ENCODE peak calls at places on chromosomes 12 and 14, in ten cellular contexts. K is suprapubic skin, N is stomach, L is IMR-90, G is right lobe of liver, R is Peyer's patch, A is uterus, J is lower leg skin, M is H54, T is esophagus squamous epithelium. S is an unnamed sample.

GRCh38 chr12:87082756-87083155 is 826.6 kb upstream of the MGAT4C start:
- DNase-seq in K (no peak), N (no peak), L (no peak), G (no peak), R (no peak), A (no peak), J (no peak), M (no peak), T (no peak), S (no peak)

GRCh38 chr12:75208851-75209781 is 523 bp downstream of the KCNC2 start:
- DNase-seq in K (no peak), N (no peak), L (peak), G (peak), R (no peak), A (no peak), J (no peak), M (peak), T (no peak), S (no peak)

GRCh38 chr12:6631549-6631961 is 4.2 kb downstream of the LPAR5 start:
- DNase-seq in K (no peak), N (peak), L (no peak), G (no peak), R (peak), A (no peak), J (no peak), M (no peak), T (no peak), S (no peak)

GRCh38 chr14:61812347-61813100 is 50.3 kb downstream of the SNAPC1 start:
- DNase-seq in K (no peak), N (no peak), L (no peak), G (no peak), R (no peak), A (no peak), J (no peak), M (no peak), T (no peak), S (no peak)

GRCh38 chr14:100581228-100582145 is 5.7 kb downstream of the BEGAIN start:
- DNase-seq in K (peak), N (no peak), L (no peak), G (peak), R (no peak), A (no peak), J (peak), M (no peak), T (no peak), S (no peak)

GRCh38 chr12:104576980-104577925 is 120.5 kb downstream of the CHST11 start:
- DNase-seq in K (no peak), N (no peak), L (peak), G (no peak), R (no peak), A (no peak), J (no peak), M (no peak), T (no peak), S (no peak)

GRCh38 chr12:19031032-19031431 is 98.5 kb upstream of the PLEKHA5 start:
- DNase-seq in K (no peak), N (no peak), L (peak), G (no peak), R (no peak), A (no peak), J (no peak), M (peak), T (no peak), S (no peak)

GRCh38 chr12:6821271-6821673 is 349 bp upstream of the GPR162 start:
- DNase-seq in K (peak), N (peak), L (peak), G (no peak), R (peak), A (no peak), J (peak), M (peak), T (no peak), S (peak)

GRCh38 chr14:96811985-96812667 is 14.9 kb downstream of the VRK1 start:
- DNase-seq in K (no peak), N (no peak), L (no peak), G (no peak), R (no peak), A (no peak), J (no peak), M (no peak), T (no peak), S (no peak)

GRCh38 chr14:92549096-92549852 is 35.7 kb downstream of the RIN3 start:
- DNase-seq in K (no peak), N (no peak), L (no peak), G (no peak), R (no peak), A (peak), J (no peak), M (no peak), T (no peak), S (no peak)

GRCh38 chr12:124036117-124037109 is 63.4 kb downstream of the ZNF664 start:
- DNase-seq in K (no peak), N (peak), L (peak), G (no peak), R (peak), A (peak), J (no peak), M (peak), T (no peak), S (no peak)

GRCh38 chr12:6605425-6606330 is 1.5 kb downstream of the CHD4 start:
- DNase-seq in K (peak), N (no peak), L (peak), G (no peak), R (no peak), A (no peak), J (no peak), M (peak), T (no peak), S (no peak)

GRCh38 chr12:111022386-111022785 is 102.0 kb upstream of the MYL2 start:
- DNase-seq in K (no peak), N (no peak), L (no peak), G (no peak), R (no peak), A (no peak), J (no peak), M (no peak), T (no peak), S (no peak)

GRCh38 chr12:110266381-110266909 is 14.6 kb upstream of the ATP2A2 start:
- DNase-seq in K (no peak), N (no peak), L (no peak), G (no peak), R (no peak), A (no peak), J (no peak), M (no peak), T (no peak), S (no peak)

GRCh38 chr12:65430571-65431306 is 152.3 kb downstream of the MSRB3 start:
- DNase-seq in K (no peak), N (no peak), L (peak), G (no peak), R (no peak), A (no peak), J (no peak), M (peak), T (no peak), S (no peak)

GRCh38 chr12:62738105-62738504 is 196.8 kb downstream of the PPM1H start:
- DNase-seq in K (no peak), N (no peak), L (peak), G (no peak), R (no peak), A (no peak), J (no peak), M (no peak), T (no peak), S (no peak)

GRCh38 chr14:89276424-89276975 is 140.5 kb downstream of the FOXN3 start:
- DNase-seq in K (peak), N (no peak), L (peak), G (no peak), R (peak), A (no peak), J (no peak), M (no peak), T (no peak), S (no peak)
- TF ChIP-seq POLR2A in K (no peak), N (no peak), L (no peak), G (no peak), R (no peak), A (no peak), J (no peak), M (no peak), T (no peak), S (no peak)

DNA sequence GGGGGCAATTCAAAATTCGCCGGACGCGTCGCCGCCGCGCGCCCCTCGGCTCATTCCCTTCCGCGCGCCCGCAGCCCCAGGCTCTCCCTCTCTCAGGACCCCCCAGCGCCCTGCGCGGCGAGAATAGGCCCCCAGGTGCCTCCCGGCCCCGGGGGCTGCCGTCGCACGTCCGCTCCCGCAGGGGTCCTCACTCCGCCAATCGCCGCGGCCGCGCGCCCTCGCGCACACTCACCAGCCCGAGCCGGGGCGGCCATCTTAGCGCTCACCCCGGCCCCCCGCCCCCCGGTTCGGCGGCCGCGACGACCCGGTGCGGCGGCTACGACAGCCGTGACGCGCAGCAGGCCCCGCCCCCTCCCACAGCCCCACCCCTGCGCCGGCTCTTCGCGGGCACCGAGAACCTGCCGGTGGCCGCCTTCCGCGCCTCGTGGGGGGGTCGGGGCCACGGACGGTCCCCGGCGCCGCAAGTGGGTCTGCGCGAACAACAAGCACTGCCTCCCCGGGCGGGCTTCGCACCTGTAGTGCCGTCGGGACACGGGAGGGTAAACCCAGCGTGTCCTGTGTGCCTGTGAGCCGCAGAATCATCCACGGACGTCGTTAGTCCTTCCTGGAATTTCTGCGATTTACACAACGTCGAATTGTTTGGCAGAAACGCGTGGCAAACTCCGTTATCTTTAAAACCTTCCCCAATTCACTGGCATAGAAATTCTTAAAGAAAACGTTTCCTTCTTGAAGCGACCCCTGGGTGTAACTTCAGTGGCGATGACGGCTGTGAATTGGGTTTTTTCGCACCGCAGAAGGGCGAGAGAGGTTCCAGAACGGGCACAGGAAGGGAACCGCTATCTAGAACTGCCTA is 2.5 kb downstream of the USP44 start:
- DNase-seq in K (peak), N (peak), L (peak), G (no peak), R (peak), A (peak), J (peak), M (no peak), T (no peak), S (no peak)
- TF ChIP-seq POLR2A in K (no peak), N (no peak), L (peak), G (no peak), R (no peak), A (peak), J (no peak), M (no peak), T (no peak), S (peak)

DNA sequence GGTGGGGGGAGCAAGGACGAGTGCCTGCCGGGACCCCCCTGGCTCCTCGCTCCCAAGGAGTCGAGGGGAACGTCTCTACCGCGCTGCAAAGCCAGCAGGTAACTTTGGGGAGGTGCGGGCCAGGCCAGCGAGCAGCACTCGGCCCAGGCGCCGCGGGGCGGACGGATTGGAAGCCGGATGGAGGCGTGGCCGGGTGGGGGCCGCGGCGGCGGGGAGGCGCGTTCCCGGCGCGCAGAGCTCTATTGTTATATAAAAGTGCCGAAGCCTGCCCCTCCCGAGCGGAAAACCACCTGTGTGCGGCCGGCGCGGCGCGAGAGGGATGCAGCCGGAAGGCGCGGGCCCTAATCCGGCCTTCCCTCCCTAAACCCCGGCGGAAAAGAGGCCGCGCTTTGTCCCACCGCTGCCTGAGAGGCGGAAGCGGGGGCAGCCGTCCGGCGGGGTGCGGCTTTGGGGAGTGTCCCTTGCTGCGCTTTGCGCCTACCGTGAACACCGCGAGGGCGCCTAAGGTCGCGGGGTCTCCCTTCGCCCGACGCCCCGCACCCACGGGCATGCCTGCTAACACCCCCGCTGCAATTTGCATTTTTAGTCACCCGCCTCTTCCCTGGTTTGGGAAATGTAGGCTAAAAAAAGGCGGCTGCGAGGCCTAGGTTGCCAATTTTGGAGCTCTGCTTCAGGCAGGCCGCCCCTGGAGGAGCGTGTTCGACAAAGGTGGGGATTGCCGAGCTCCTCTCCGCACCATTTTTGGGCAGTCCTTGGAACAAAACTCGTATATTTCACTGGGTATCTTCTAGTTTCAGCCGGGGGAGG is 1.7 kb upstream of the DUSP6 start:
- DNase-seq in K (peak), N (peak), L (peak), G (peak), R (peak), A (peak), J (peak), M (peak), T (peak), S (no peak)
- TF ChIP-seq POLR2A in K (no peak), N (no peak), L (peak), G (peak), R (peak), A (no peak), J (peak), M (peak), T (no peak), S (no peak)

DNA sequence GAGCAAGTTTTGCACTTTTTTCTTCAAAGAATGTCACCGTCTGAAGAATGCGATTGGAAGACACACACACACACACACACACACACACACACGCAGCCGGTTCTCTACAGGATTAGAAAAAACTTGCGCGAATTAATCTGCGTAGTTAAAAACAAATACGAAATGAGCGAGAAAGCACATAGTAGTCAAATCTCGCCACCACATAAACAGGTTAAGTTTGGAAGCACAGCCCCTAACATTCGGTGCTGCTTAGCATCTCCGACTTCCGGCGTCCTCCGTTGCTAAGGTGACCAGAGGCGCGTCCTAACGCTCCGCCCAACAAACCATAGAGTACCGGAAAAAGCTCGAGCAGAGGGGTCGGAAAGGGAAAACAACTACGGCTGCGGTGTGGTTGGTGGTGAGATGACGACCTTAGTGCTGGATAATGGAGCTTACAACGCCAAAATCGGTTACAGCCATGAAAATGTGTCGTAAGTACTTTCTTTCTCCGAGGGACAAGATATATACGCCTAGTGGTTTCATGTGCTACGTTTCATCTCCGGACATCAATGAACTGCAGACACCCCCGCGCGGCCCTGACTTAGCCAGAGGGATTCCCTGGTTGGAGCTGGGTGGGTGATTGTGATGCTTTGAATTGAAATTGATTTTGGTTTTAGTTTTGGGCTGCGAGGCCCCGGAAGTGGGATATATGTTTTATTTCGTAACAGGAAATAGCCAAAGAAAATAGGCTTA is at the start of gene ACTR6:
- DNase-seq in K (peak), N (peak), L (peak), G (peak), R (peak), A (peak), J (peak), M (peak), T (peak), S (peak)
- TF ChIP-seq POLR2A in K (no peak), N (no peak), L (peak), G (peak), R (peak), A (no peak), J (no peak), M (peak), T (no peak), S (no peak)